ENCODE peak calls at places on chromosomes 5 and 9, in four cellular contexts. One of them, this sample, is unnamed.

GRCh38 chr5:15604986-15605385 is 105.0 kb downstream of the FBXL7 start:
- DNase-seq in PC-3: no peak
- DNase-seq in PC-9: no peak
- DNase-seq in GM23248: no peak
- DNase-seq in this sample: no peak

GRCh38 chr5:43193952-43194321 is 1.9 kb downstream of the NIM1K start:
- DNase-seq in PC-3: no peak
- DNase-seq in GM23248: peak; percentile 81
- DNase-seq in PC-9: no peak
- DNase-seq in this sample: no peak

GRCh38 chr9:3740690-3741419 is 215.1 kb upstream of the RFX3 start:
- DNase-seq in PC-3: peak; percentile 79
- DNase-seq in GM23248: peak; percentile 66
- DNase-seq in PC-9: peak; percentile 89
- DNase-seq in this sample: no peak

GRCh38 chr5:58399951-58400350 is 59.9 kb downstream of the PLK2 start:
- DNase-seq in PC-3: no peak
- DNase-seq in GM23248: no peak
- DNase-seq in PC-9: no peak
- DNase-seq in this sample: no peak

GRCh38 chr5:174794941-174795672 is 70.7 kb downstream of the MSX2 start:
- DNase-seq in PC-9: no peak
- DNase-seq in GM23248: no peak
- DNase-seq in PC-3: no peak
- DNase-seq in this sample: no peak

GRCh38 chr9:133563286-133564213 is 29.0 kb downstream of the ADAMTSL2 start:
- DNase-seq in GM23248: peak; percentile 40
- DNase-seq in PC-3: peak; percentile 16
- DNase-seq in PC-9: no peak
- DNase-seq in this sample: peak; percentile 75

GRCh38 chr5:150172147-150172546 is 5.6 kb downstream of the CDX1 start:
- DNase-seq in PC-9: no peak
- DNase-seq in GM23248: peak; percentile 51
- DNase-seq in PC-3: no peak
- DNase-seq in this sample: no peak

GRCh38 chr5:35963381-35963843 is 25.0 kb upstream of the CAPSL start:
- DNase-seq in GM23248: peak; percentile 41
- DNase-seq in PC-9: no peak
- DNase-seq in PC-3: peak; percentile 58
- DNase-seq in this sample: peak; percentile 10

GRCh38 chr9:19102181-19102630 is 498 bp downstream of the HAUS6 start:
- DNase-seq in GM23248: peak; percentile 62
- DNase-seq in PC-9: no peak
- DNase-seq in PC-3: peak; percentile 20
- DNase-seq in this sample: peak; percentile 60

GRCh38 chr5:159099049-159099760 is 511 bp downstream of the EBF1 start:
- DNase-seq in PC-3: peak; percentile 49
- DNase-seq in GM23248: peak; percentile 86
- DNase-seq in PC-9: no peak
- DNase-seq in this sample: peak; percentile 86

GRCh38 chr9:68841292-68842052 is 136.4 kb downstream of the PIP5K1B start:
- DNase-seq in PC-3: no peak
- DNase-seq in GM23248: no peak
- DNase-seq in PC-9: no peak
- DNase-seq in this sample: no peak

GRCh38 chr9:117247271-117247670 is 167.6 kb downstream of the ASTN2 start:
- DNase-seq in PC-9: no peak
- DNase-seq in PC-3: no peak
- DNase-seq in GM23248: peak; percentile 23
- DNase-seq in this sample: peak; percentile 38

GRCh38 chr9:101365181-101365580 is 19.6 kb downstream of the BAAT start:
- DNase-seq in PC-3: no peak
- DNase-seq in GM23248: peak; percentile 65
- DNase-seq in PC-9: no peak
- DNase-seq in this sample: no peak

GRCh38 chr9:16442622-16443021 is 427.8 kb downstream of the BNC2 start:
- DNase-seq in PC-3: peak; percentile 70
- DNase-seq in PC-9: peak; percentile 76
- DNase-seq in GM23248: peak; percentile 62
- DNase-seq in this sample: no peak

GRCh38 chr5:180161420-180162303 is 47.3 kb downstream of the RASGEF1C start:
- DNase-seq in PC-3: no peak
- DNase-seq in GM23248: no peak
- DNase-seq in PC-9: no peak
- DNase-seq in this sample: peak; percentile 80

GRCh38 chr5:177194278-177194677 is 60.7 kb downstream of the NSD1 start:
- DNase-seq in PC-3: peak; percentile 94
- DNase-seq in PC-9: peak; percentile 90
- DNase-seq in GM23248: peak; percentile 93
- DNase-seq in this sample: no peak

GRCh38 chr5:30380228-30380627 is 813.3 kb upstream of the CDH6 start:
- DNase-seq in GM23248: no peak
- DNase-seq in PC-3: no peak
- DNase-seq in PC-9: no peak
- DNase-seq in this sample: no peak
- H3K9me2 ChIP-seq in GM23248: no peaks in the 10 kb centered on the region
- H3K9me2 ChIP-seq in PC-3: no peaks in the 10 kb centered on the region
- H3K9me2 ChIP-seq in PC-9: no peaks in the 10 kb centered on the region
- H3K9me2 ChIP-seq in this sample: no peaks in the 10 kb centered on the region

GRCh38 chr9:83283528-83283927 is 220.6 kb upstream of the RASEF start:
- DNase-seq in PC-3: no peak
- DNase-seq in PC-9: no peak
- DNase-seq in GM23248: no peak
- DNase-seq in this sample: no peak
- H3K9me2 ChIP-seq in PC-3: no peaks in the 10 kb centered on the region
- H3K9me2 ChIP-seq in PC-9: no peaks in the 10 kb centered on the region
- H3K9me2 ChIP-seq in GM23248: no peaks in the 10 kb centered on the region
- H3K9me2 ChIP-seq in this sample: no peaks in the 10 kb centered on the region

GRCh38 chr5:116914869-116915504 is 340.4 kb upstream of the SEMA6A start:
- DNase-seq in PC-9: no peak
- DNase-seq in PC-3: no peak
- DNase-seq in GM23248: no peak
- DNase-seq in this sample: no peak
- H3K9me2 ChIP-seq in PC-9: no peaks in the 10 kb centered on the region
- H3K9me2 ChIP-seq in PC-3: no peaks in the 10 kb centered on the region
- H3K9me2 ChIP-seq in GM23248: no peaks in the 10 kb centered on the region
- H3K9me2 ChIP-seq in this sample: no peaks in the 10 kb centered on the region

DNA sequence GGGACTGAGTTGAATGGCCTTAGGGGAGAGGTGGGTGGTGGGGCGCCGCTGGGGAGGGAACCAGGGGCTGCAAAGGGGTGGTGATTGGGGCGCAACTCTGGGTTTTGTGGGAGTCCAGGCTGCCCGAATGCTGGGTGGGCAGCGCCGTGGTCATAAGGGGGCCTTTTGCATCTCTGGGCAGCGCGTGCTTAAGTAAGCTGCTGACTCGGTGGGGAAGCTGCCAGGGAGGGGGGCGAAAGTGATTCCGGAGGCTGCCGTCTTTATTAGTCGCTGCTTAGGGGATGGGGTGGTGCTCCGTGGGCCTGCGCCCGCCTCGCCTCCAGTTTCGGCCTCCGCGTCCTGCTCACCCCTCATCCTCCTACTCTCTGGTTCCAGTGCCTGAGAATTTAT is 542 bp downstream of the PTPA start:
- DNase-seq in PC-9: no peak
- DNase-seq in GM23248: peak; percentile 69
- DNase-seq in PC-3: peak; percentile 39
- DNase-seq in this sample: peak; percentile 69
- H3K9me2 ChIP-seq in PC-9: no peaks in the 10 kb centered on the region
- H3K9me2 ChIP-seq in GM23248: no peaks in the 10 kb centered on the region
- H3K9me2 ChIP-seq in PC-3: no peaks in the 10 kb centered on the region
- H3K9me2 ChIP-seq in this sample: no peaks in the 10 kb centered on the region

GRCh38 chr9:103242025-103242424 is 246.9 kb downstream of the CYLC2 start:
- DNase-seq in GM23248: no peak
- DNase-seq in PC-9: no peak
- DNase-seq in PC-3: peak; percentile 1
- DNase-seq in this sample: peak; percentile 56
- H3K9me2 ChIP-seq in GM23248: no peaks in the 10 kb centered on the region
- H3K9me2 ChIP-seq in PC-9: no peaks in the 10 kb centered on the region
- H3K9me2 ChIP-seq in PC-3: no peaks in the 10 kb centered on the region
- H3K9me2 ChIP-seq in this sample: no peaks in the 10 kb centered on the region

DNA sequence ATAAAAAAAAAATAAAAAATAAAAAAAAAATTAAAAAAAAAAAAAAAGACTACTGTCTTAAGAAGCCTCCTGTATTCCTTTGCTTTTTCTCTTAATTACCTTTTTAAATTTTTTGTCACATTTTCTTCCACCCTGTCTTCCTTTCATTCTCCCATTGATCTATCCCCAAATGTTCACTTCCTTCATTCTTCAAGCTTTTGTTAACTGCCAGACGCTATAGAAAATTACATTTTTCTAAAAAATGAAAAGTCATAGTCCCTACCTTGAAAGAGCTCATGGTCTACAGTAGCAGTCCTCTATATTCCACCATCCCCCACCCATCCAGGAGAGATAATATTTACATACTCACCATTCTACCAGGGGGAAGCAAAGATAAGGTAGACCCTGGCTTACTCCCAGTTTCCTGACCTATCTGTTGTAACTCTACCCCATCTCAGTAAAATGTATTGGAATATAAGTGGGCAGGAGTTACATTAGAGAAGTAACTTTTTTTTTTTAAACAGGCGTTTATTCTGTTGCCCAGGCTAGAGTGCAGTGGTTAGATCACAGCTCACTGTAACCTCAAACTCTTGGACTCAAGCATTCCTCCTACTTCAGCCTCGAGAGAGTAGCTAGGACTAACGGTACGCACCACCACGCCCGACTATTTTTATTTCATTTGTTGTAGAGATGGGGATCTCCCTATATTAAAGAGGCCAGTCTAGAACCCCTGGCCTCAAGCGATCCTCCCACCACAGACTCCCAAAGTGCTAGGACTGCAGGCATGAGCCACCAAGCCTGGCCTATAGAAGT is 3.8 kb upstream of the PRKAA1 start:
- DNase-seq in PC-3: no peak
- DNase-seq in PC-9: no peak
- DNase-seq in GM23248: no peak
- DNase-seq in this sample: no peak
- H3K9me2 ChIP-seq in PC-3: no peaks in the 10 kb centered on the region
- H3K9me2 ChIP-seq in PC-9: no peaks in the 10 kb centered on the region
- H3K9me2 ChIP-seq in GM23248: no peaks in the 10 kb centered on the region
- H3K9me2 ChIP-seq in this sample: no peaks in the 10 kb centered on the region

GRCh38 chr9:82893549-82893948 is 169.4 kb downstream of the RASEF start:
- DNase-seq in PC-9: no peak
- DNase-seq in PC-3: no peak
- DNase-seq in GM23248: no peak
- DNase-seq in this sample: no peak
- H3K9me2 ChIP-seq in PC-9: no peaks in the 10 kb centered on the region
- H3K9me2 ChIP-seq in PC-3: no peaks in the 10 kb centered on the region
- H3K9me2 ChIP-seq in GM23248: no peaks in the 10 kb centered on the region
- H3K9me2 ChIP-seq in this sample: no peaks in the 10 kb centered on the region

DNA sequence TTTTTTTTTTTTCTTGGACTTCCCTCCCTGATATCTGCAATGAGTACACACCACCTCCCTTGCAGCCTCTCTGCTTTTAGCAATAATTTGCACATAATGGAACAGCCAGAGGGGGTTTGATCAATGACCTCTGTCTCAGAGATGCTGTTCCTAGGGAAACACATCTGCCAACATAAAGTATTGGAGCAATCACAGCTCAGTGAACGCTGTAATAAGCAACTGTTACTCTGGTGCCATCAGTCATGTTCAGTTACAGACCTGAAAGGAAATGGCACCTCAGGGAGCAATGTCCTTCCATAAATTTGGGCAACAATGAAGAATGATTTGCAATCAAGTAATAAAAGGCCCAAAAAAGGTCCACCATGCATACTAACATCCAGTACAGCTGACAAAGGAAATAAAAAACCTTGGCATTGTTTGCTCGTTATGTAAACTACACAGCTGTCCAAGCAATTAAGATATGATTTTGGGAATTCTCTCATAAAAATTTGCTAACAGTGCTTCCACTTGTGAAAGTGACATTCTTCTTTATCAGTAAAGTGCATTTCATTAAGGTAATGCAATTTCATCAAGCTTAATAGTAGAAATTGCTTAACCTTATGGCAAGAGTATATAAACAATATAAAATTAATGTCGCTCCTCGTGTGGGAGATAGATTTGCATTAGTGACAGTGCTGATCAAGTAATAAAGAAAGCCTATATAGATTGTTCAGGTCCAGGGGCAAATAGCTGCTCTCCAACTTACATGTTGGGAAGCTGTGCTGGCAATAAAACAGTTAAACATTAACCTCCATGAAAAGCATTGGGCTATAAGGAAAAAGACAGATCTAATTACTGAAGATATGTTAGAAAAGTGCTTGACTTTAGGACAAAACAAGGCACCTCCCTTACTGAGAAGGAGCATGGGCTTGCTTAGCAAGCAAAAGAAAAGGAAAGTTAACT is 167.7 kb downstream of the RASEF start:
- DNase-seq in PC-9: no peak
- DNase-seq in GM23248: no peak
- DNase-seq in PC-3: no peak
- DNase-seq in this sample: peak; percentile 41
- H3K9me2 ChIP-seq in PC-9: no peaks in the 10 kb centered on the region
- H3K9me2 ChIP-seq in GM23248: no peaks in the 10 kb centered on the region
- H3K9me2 ChIP-seq in PC-3: no peaks in the 10 kb centered on the region
- H3K9me2 ChIP-seq in this sample: no peaks in the 10 kb centered on the region

This sample was measured in SK-N-SH.